ENCODE peak calls at places on chromosomes 13 and 19, in four cellular contexts. F, P, H and Y are unnamed samples.

GRCh38 chr19:50418186-50419021 is at the start of gene SPIB:
- DNase-seq in F (no peak), P (no peak), H (no peak), Y (no peak)

GRCh38 chr13:92649140-92649813 is 577.3 kb upstream of the GPC6 start:
- DNase-seq in F (no peak), P (no peak), H (no peak), Y (no peak)

GRCh38 chr19:3710265-3710812 is 2.2 kb downstream of the TJP3 start:
- DNase-seq in F (peak), P (peak), H (peak), Y (peak)

GRCh38 chr13:97125810-97126738 is 96.1 kb upstream of the MBNL2 start:
- DNase-seq in F (peak), P (no peak), H (peak), Y (peak)

GRCh38 chr13:113886561-113887112 is 22.8 kb upstream of the GAS6 start:
- DNase-seq in F (no peak), P (no peak), H (no peak), Y (no peak)

GRCh38 chr13:23615677-23616076 is 45.5 kb downstream of the TNFRSF19 start:
- DNase-seq in F (no peak), P (no peak), H (no peak), Y (no peak)

GRCh38 chr13:73696713-73697112 is 437.5 kb downstream of the KLF12 start:
- DNase-seq in F (no peak), P (no peak), H (no peak), Y (no peak)

GRCh38 chr19:38734426-38735256 is 9.6 kb downstream of the CAPN12 start:
- DNase-seq in F (no peak), P (peak), H (peak), Y (no peak)

GRCh38 chr19:30699871-30700280 is 327.7 kb downstream of the ZNF536 start:
- DNase-seq in F (no peak), P (no peak), H (no peak), Y (no peak)

GRCh38 chr19:2014731-2015610 is 543 bp downstream of the BTBD2 start:
- DNase-seq in F (no peak), P (peak), H (no peak), Y (peak)

GRCh38 chr19:46020819-46021125 is 2.1 kb downstream of the PGLYRP1 start:
- DNase-seq in F (no peak), P (no peak), H (no peak), Y (no peak)

GRCh38 chr13:111265701-111266035 is 54.8 kb upstream of the TEX29 start:
- DNase-seq in F (no peak), P (no peak), H (no peak), Y (no peak)

GRCh38 chr13:41122838-41123237 is 9.8 kb downstream of the KBTBD6 start:
- DNase-seq in F (no peak), P (no peak), H (peak), Y (no peak)

GRCh38 chr19:3478409-3479176 is 1.7 kb downstream of the SMIM24 start:
- DNase-seq in F (no peak), P (no peak), H (no peak), Y (no peak)

GRCh38 chr13:40193290-40194203 is 472.9 kb downstream of the FOXO1 start:
- DNase-seq in F (no peak), P (no peak), H (no peak), Y (no peak)

GRCh38 chr13:40518481-40518882 is 148.0 kb downstream of the FOXO1 start:
- DNase-seq in F (no peak), P (peak), H (peak), Y (no peak)

GRCh38 chr13:38943231-38943630 is 47.4 kb downstream of the STOML3 start:
- DNase-seq in F (no peak), P (no peak), H (no peak), Y (no peak)

GRCh38 chr19:18878058-18878797 is 17.7 kb downstream of the CERS1 start:
- DNase-seq in F (no peak), P (no peak), H (no peak), Y (no peak)

GRCh38 chr13:35255241-35255640 is 221.2 kb downstream of the MAB21L1 start:
- DNase-seq in F (no peak), P (no peak), H (peak), Y (no peak)

DNA sequence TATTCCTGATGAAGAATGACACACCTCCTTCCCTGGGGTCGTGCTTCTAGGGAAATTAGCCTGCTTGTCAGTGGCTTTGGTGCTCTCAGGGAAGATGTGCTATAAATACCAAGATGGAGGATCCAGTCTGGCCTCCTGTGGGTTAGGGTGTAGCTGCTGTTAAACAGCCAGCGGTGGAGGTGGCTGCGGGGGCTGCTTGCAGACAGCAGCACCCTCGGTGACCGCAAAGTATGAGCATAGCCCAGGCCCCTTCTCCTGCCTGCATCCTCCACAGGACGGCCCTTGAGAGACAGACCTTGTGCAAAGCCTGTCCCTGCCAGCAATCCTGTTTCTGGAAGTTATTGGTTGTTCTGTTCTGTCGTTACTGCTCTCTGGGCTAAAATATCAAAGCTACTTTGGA is 11.4 kb downstream of the VSTM2B start:
- DNase-seq in F (no peak), P (no peak), H (no peak), Y (no peak)
- H3K27ac ChIP-seq in F (no peak), P (no peak), H (no peak), Y (no peak)

DNA sequence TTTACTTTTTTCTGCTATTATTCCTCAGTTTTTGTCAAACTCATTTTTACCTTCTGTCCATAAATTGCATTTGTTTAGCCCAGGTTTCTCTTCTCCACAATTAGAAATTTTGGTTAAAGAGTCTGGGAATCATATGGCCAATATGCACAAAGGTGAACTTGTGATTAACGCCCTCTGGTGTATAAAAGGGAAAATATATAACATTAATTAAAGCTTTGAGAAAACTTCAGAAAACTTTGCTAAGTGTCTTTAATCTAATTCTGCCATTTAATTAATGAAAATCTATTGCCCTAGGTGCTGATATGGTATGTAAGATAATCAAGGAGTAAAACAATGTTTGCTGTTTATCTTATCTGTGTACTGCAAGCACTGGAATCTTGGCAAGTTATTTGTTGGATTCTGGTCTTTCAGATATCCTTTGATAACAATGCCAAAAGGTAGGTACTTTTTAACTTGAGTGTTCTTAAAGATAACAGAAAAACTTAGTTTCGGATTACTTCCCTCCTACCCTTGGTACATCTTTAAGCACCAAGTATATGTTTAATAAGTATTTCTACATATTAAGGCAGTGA is 402.6 kb downstream of the SUCLA2 start:
- DNase-seq in F (no peak), P (no peak), H (no peak), Y (peak)
- TF ChIP-seq CTCF in F (no peak), P (peak), H (peak), Y (peak)

GRCh38 chr13:33015275-33015674 is 948 bp upstream of the KL start:
- DNase-seq in F (no peak), P (no peak), H (no peak), Y (no peak)
- H3K27ac ChIP-seq in F (peak), P (no peak), H (no peak), Y (no peak)

GRCh38 chr19:35216833-35217707 is 11.5 kb downstream of the FAM187B start:
- DNase-seq in F (no peak), P (peak), H (peak), Y (no peak)
- TF ChIP-seq CTCF in F (no peak), P (no peak), H (peak), Y (no peak)

GRCh38 chr19:14516746-14517438 is 1.3 kb downstream of the DNAJB1 start:
- DNase-seq in F (no peak), P (peak), H (no peak), Y (no peak)
- H3K27ac ChIP-seq in F (peak), P (no peak), H (peak), Y (peak)

DNA sequence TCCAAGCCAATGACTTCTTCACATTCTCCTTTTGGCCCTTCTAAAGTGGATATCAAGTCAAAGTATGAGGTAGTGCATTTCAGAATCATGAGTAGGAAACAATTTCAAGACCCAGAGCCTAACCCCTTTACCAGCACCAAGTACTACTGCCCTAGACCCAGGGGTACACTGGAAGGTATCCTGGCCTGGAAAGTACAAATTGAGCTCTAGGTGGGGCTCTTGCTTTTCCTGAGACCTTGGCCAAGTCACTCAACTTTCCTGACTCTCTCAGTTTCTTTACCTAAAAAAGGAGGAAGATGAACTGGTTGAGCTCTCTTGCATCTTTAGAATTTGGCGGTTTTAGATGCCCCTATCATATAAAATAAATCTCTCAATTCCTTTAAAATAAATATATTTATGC is 204.7 kb downstream of the FGF14 start:
- DNase-seq in F (no peak), P (no peak), H (peak), Y (no peak)
- TF ChIP-seq CTCF in F (no peak), P (no peak), H (peak), Y (no peak)

DNA sequence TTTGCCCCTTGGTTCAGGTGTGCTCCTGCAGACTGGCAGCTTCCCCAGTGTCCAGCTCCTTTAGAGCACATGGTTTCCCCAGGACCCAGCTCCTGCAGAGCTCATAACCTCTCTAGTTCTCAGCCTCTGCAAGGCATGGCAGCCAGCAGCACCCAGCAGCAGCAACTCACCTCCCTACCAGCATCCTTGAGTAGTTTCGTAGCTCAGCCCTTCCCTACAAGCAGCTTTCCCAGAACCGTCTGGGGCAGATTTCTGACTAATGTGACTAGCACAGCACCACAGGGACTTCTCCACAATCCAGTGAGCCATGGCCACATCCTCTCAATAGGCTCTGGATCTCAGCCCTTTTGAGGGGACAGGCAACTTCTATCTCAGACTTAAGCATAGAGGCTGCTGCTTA is 14.1 kb upstream of the METTL21C start:
- DNase-seq in F (no peak), P (no peak), H (no peak), Y (no peak)
- H3K27ac ChIP-seq in F (no peak), P (no peak), H (no peak), Y (no peak)